ENCODE peak calls at places on chromosome 4, in six cellular contexts. N is HepG2, Y is A549, G is K562, Q is upper lobe of left lung, T is GM12878. U is an unnamed sample.

GRCh38 chr4:55154290-55154880 is 29.0 kb upstream of the KDR start:
- ATAC-seq in N (no peak), Y (no peak), G (no peak), Q (no peak), T (no peak), U (no peak)

GRCh38 chr4:121034010-121034409 is 38.3 kb downstream of the NDNF start:
- ATAC-seq in N (no peak), Y (no peak), G (no peak), Q (no peak), T (no peak), U (no peak)

GRCh38 chr4:185654965-185655554 is 119.8 kb upstream of the PDLIM3 start:
- ATAC-seq in N (no peak), Y (no peak), G (no peak), Q (no peak), T (no peak), U (no peak)

GRCh38 chr4:37392540-37393255 is 148.2 kb downstream of the NWD2 start:
- ATAC-seq in N (no peak), Y (no peak), G (no peak), Q (peak; percentile 59), T (peak; percentile 40), U (no peak)

GRCh38 chr4:2587215-2587823 is 50.9 kb downstream of the FAM193A start:
- ATAC-seq in N (peak; percentile 33), Y (no peak), G (no peak), Q (peak; percentile 26), T (no peak), U (no peak)

GRCh38 chr4:10086506-10087120 is 30.0 kb downstream of the WDR1 start:
- ATAC-seq in N (no peak), Y (no peak), G (no peak), Q (no peak), T (no peak), U (no peak)

GRCh38 chr4:40514409-40515025 is 115.1 kb downstream of the RBM47 start:
- ATAC-seq in N (peak; percentile 90), Y (peak; percentile 49), G (peak; percentile 46), Q (peak; percentile 41), T (peak; percentile 26), U (no peak)

GRCh38 chr4:120874792-120875774 is 47.4 kb downstream of the PRDM5 start:
- ATAC-seq in N (no peak), Y (no peak), G (no peak), Q (peak; percentile 16), T (no peak), U (no peak)

GRCh38 chr4:184066584-184067300 is 150.9 kb downstream of the ENPP6 start:
- ATAC-seq in N (peak; percentile 51), Y (no peak), G (no peak), Q (peak; percentile 48), T (no peak), U (no peak)

GRCh38 chr4:178689926-178690325 is 1247.7 kb upstream of the AGA start:
- ATAC-seq in N (no peak), Y (no peak), G (no peak), Q (no peak), T (no peak), U (no peak)

GRCh38 chr4:4639370-4639769 is 97.5 kb upstream of the STX18 start:
- ATAC-seq in N (no peak), Y (no peak), G (no peak), Q (no peak), T (no peak), U (no peak)

GRCh38 chr4:162700358-162700757 is 466.3 kb downstream of the NAF1 start:
- ATAC-seq in N (no peak), Y (no peak), G (no peak), Q (no peak), T (peak; percentile 43), U (no peak)

GRCh38 chr4:6768539-6768905 is 14.0 kb upstream of the KIAA0232 start:
- ATAC-seq in N (no peak), Y (peak; percentile 45), G (peak; percentile 57), Q (peak; percentile 79), T (no peak), U (peak; percentile 49)

GRCh38 chr4:17280266-17280665 is 231.6 kb downstream of the QDPR start:
- ATAC-seq in N (no peak), Y (no peak), G (no peak), Q (no peak), T (no peak), U (no peak)

GRCh38 chr4:78953231-78953630 is 14.0 kb upstream of the PAQR3 start:
- ATAC-seq in N (no peak), Y (no peak), G (no peak), Q (no peak), T (no peak), U (no peak)

GRCh38 chr4:3248811-3249661 is at the start of gene MSANTD1:
- ATAC-seq in N (no peak), Y (no peak), G (no peak), Q (no peak), T (no peak), U (no peak)

GRCh38 chr4:103429283-103429682 is 231.1 kb upstream of the CENPE start:
- ATAC-seq in N (peak; percentile 66), Y (peak; percentile 44), G (peak; percentile 56), Q (no peak), T (peak; percentile 95), U (no peak)

GRCh38 chr4:128565565-128566186 is 243.8 kb upstream of the JADE1 start:
- ATAC-seq in N (peak; percentile 99), Y (peak; percentile 62), G (peak; percentile 79), Q (no peak), T (peak; percentile 92), U (no peak)

GRCh38 chr4:127139788-127140286 is 492.9 kb upstream of the INTU start:
- ATAC-seq in N (no peak), Y (no peak), G (peak; percentile 63), Q (no peak), T (no peak), U (no peak)

GRCh38 chr4:46793036-46793435 is 116.0 kb downstream of the COX7B2 start:
- ATAC-seq in N (no peak), Y (no peak), G (no peak), Q (no peak), T (no peak), U (no peak)

GRCh38 chr4:22372958-22373357 is 142.9 kb downstream of the ADGRA3 start:
- ATAC-seq in N (no peak), Y (no peak), G (no peak), Q (no peak), T (no peak), U (no peak)

GRCh38 chr4:144403903-144404302 is 242.1 kb upstream of the HHIP start:
- ATAC-seq in N (no peak), Y (no peak), G (no peak), Q (no peak), T (no peak), U (no peak)

GRCh38 chr4:4364061-4364460 is 22.8 kb upstream of the NSG1 start:
- ATAC-seq in N (no peak), Y (no peak), G (no peak), Q (no peak), T (no peak), U (no peak)

GRCh38 chr4:47837582-47838294 is at the start of gene CORIN:
- ATAC-seq in N (peak; percentile 56), Y (peak; percentile 11), G (peak; percentile 12), Q (peak; percentile 55), T (peak; percentile 43), U (peak; percentile 7)

GRCh38 chr4:38654273-38654672 is 9.7 kb upstream of the KLF3 start:
- ATAC-seq in N (no peak), Y (no peak), G (peak; percentile 62), Q (peak; percentile 84), T (no peak), U (no peak)

GRCh38 chr4:154044118-154044517 is 255.2 kb upstream of the SFRP2 start:
- ATAC-seq in N (no peak), Y (no peak), G (no peak), Q (peak; percentile 25), T (no peak), U (no peak)

GRCh38 chr4:177855543-177856197 is 413.4 kb upstream of the AGA start:
- ATAC-seq in N (no peak), Y (no peak), G (no peak), Q (no peak), T (no peak), U (no peak)

GRCh38 chr4:121164291-121164690 is at the start of gene TNIP3:
- ATAC-seq in N (no peak), Y (no peak), G (no peak), Q (peak; percentile 52), T (no peak), U (no peak)

GRCh38 chr4:82084747-82085146 is 289.0 kb downstream of the HNRNPD start:
- ATAC-seq in N (no peak), Y (no peak), G (no peak), Q (no peak), T (no peak), U (no peak)

GRCh38 chr4:3013323-3013722 is 50.0 kb downstream of the GRK4 start:
- ATAC-seq in N (no peak), Y (no peak), G (no peak), Q (no peak), T (no peak), U (no peak)

GRCh38 chr4:23750125-23750524 is 139.7 kb downstream of the PPARGC1A start:
- ATAC-seq in N (no peak), Y (no peak), G (no peak), Q (no peak), T (no peak), U (no peak)

GRCh38 chr4:13170131-13170530 is 314.0 kb downstream of the RAB28 start:
- ATAC-seq in N (no peak), Y (no peak), G (no peak), Q (no peak), T (no peak), U (no peak)
- H3K4me1 ChIP-seq in N (peaks cover 4% of the 10 kb centered on the region), Y (no peaks in the 10 kb centered on the region), G (no peaks in the 10 kb centered on the region), Q (no peaks in the 10 kb centered on the region), T (no peaks in the 10 kb centered on the region), U (no peaks in the 10 kb centered on the region)

GRCh38 chr4:123547167-123547817 is 150.7 kb downstream of the SPRY1 start:
- ATAC-seq in N (no peak), Y (no peak), G (peak; percentile 86), Q (peak; percentile 71), T (no peak), U (no peak)
- TF ChIP-seq EP300 in N (no peak), Y (no peak), G (no peak), Q (no peak), T (no peak), U (no peak)

GRCh38 chr4:173091362-173091761 is 77.2 kb upstream of the GALNT7 start:
- ATAC-seq in N (no peak), Y (no peak), G (no peak), Q (no peak), T (no peak), U (no peak)

GRCh38 chr4:173092003-173092402 is 76.6 kb upstream of the GALNT7 start:
- ATAC-seq in N (no peak), Y (no peak), G (peak; percentile 75), Q (no peak), T (no peak), U (no peak)

DNA sequence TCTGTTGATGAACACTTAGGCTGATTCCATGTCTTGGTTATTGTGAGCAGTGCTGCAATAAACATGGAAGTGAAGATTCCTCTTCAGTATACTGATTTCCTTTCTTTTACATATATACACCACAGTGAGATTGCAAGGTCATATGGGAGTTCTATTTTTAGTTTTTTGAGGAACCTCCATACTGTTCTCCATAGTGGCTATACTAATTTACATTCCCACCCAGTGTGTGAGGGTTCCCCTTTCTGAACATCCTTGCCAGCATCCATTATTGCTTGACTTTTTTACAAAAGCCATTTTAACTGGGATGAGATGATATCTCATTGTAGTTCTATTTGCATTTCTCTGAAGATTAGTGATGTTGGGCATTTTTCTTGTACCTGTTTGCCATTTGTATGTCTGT is 80.5 kb upstream of the GALNT7 start:
- ATAC-seq in N (no peak), Y (no peak), G (no peak), Q (no peak), T (no peak), U (no peak)
- TF ChIP-seq CTCF in N (no peak), Y (no peak), G (no peak), Q (no peak), T (no peak), U (no peak)

GRCh38 chr4:112859456-112860184 is 189.8 kb upstream of the ANK2 start:
- ATAC-seq in N (no peak), Y (no peak), G (no peak), Q (no peak), T (no peak), U (no peak)
- H3K4me1 ChIP-seq in N (no peaks in the 10 kb centered on the region), Y (no peaks in the 10 kb centered on the region), G (no peaks in the 10 kb centered on the region), Q (no peaks in the 10 kb centered on the region), T (no peaks in the 10 kb centered on the region), U (no peaks in the 10 kb centered on the region)